ENCODE peak calls at places on chromosomes 2 and 18, in seven cellular contexts. One of them, this sample, is unnamed.

GRCh38 chr2:100242891-100243670 is 79.2 kb downstream of the LONRF2 start:
- DNase-seq in K562: peak
- DNase-seq in fibroblast of the aortic adventitia: peak
- DNase-seq in upper lobe of right lung: peak
- DNase-seq in DND-41: peak
- DNase-seq in Caco-2: peak
- DNase-seq in MM.1S: peak
- DNase-seq in this sample: peak

GRCh38 chr18:3246636-3247242 is 862 bp upstream of the MYL12A start:
- DNase-seq in K562: peak
- DNase-seq in fibroblast of the aortic adventitia: peak
- DNase-seq in upper lobe of right lung: no peak
- DNase-seq in DND-41: peak
- DNase-seq in Caco-2: peak
- DNase-seq in MM.1S: peak
- DNase-seq in this sample: no peak

GRCh38 chr2:176490061-176490861 is 221.0 kb downstream of the MTX2 start:
- DNase-seq in K562: peak
- DNase-seq in fibroblast of the aortic adventitia: no peak
- DNase-seq in upper lobe of right lung: no peak
- DNase-seq in DND-41: no peak
- DNase-seq in Caco-2: no peak
- DNase-seq in MM.1S: no peak
- DNase-seq in this sample: peak

GRCh38 chr18:52387246-52387645 is 47.2 kb downstream of the DCC start:
- DNase-seq in K562: no peak
- DNase-seq in fibroblast of the aortic adventitia: no peak
- DNase-seq in upper lobe of right lung: no peak
- DNase-seq in DND-41: no peak
- DNase-seq in Caco-2: no peak
- DNase-seq in MM.1S: no peak
- DNase-seq in this sample: no peak

GRCh38 chr18:8876887-8877286 is 171.5 kb downstream of the MTCL1 start:
- DNase-seq in K562: no peak
- DNase-seq in fibroblast of the aortic adventitia: no peak
- DNase-seq in upper lobe of right lung: no peak
- DNase-seq in DND-41: no peak
- DNase-seq in Caco-2: no peak
- DNase-seq in MM.1S: no peak
- DNase-seq in this sample: no peak

GRCh38 chr2:271917-272316 is 7.2 kb downstream of the ACP1 start:
- DNase-seq in K562: no peak
- DNase-seq in fibroblast of the aortic adventitia: no peak
- DNase-seq in upper lobe of right lung: no peak
- DNase-seq in DND-41: no peak
- DNase-seq in Caco-2: no peak
- DNase-seq in MM.1S: no peak
- DNase-seq in this sample: no peak

GRCh38 chr18:2900742-2901404 is 54.1 kb downstream of the EMILIN2 start:
- DNase-seq in K562: no peak
- DNase-seq in fibroblast of the aortic adventitia: no peak
- DNase-seq in upper lobe of right lung: no peak
- DNase-seq in DND-41: no peak
- DNase-seq in Caco-2: no peak
- DNase-seq in MM.1S: peak
- DNase-seq in this sample: no peak

GRCh38 chr2:190698895-190699294 is 50.0 kb downstream of the NAB1 start:
- DNase-seq in K562: no peak
- DNase-seq in fibroblast of the aortic adventitia: no peak
- DNase-seq in upper lobe of right lung: no peak
- DNase-seq in DND-41: no peak
- DNase-seq in Caco-2: no peak
- DNase-seq in MM.1S: no peak
- DNase-seq in this sample: no peak

GRCh38 chr2:85584857-85585780 is 888 bp downstream of the VAMP5 start:
- DNase-seq in K562: peak
- DNase-seq in fibroblast of the aortic adventitia: peak
- DNase-seq in upper lobe of right lung: no peak
- DNase-seq in DND-41: peak
- DNase-seq in Caco-2: peak
- DNase-seq in MM.1S: no peak
- DNase-seq in this sample: peak

GRCh38 chr2:8677646-8678592 is 3.9 kb upstream of the ID2 start:
- DNase-seq in K562: peak
- DNase-seq in fibroblast of the aortic adventitia: peak
- DNase-seq in upper lobe of right lung: peak
- DNase-seq in DND-41: peak
- DNase-seq in Caco-2: peak
- DNase-seq in MM.1S: peak
- DNase-seq in this sample: peak

GRCh38 chr2:214341636-214342035 is 69.2 kb upstream of the VWC2L start:
- DNase-seq in K562: no peak
- DNase-seq in fibroblast of the aortic adventitia: no peak
- DNase-seq in upper lobe of right lung: no peak
- DNase-seq in DND-41: no peak
- DNase-seq in Caco-2: no peak
- DNase-seq in MM.1S: no peak
- DNase-seq in this sample: no peak

GRCh38 chr2:36530983-36531354 is 67.0 kb downstream of the FEZ2 start:
- DNase-seq in K562: no peak
- DNase-seq in fibroblast of the aortic adventitia: peak
- DNase-seq in upper lobe of right lung: no peak
- DNase-seq in DND-41: no peak
- DNase-seq in Caco-2: no peak
- DNase-seq in MM.1S: no peak
- DNase-seq in this sample: peak

DNA sequence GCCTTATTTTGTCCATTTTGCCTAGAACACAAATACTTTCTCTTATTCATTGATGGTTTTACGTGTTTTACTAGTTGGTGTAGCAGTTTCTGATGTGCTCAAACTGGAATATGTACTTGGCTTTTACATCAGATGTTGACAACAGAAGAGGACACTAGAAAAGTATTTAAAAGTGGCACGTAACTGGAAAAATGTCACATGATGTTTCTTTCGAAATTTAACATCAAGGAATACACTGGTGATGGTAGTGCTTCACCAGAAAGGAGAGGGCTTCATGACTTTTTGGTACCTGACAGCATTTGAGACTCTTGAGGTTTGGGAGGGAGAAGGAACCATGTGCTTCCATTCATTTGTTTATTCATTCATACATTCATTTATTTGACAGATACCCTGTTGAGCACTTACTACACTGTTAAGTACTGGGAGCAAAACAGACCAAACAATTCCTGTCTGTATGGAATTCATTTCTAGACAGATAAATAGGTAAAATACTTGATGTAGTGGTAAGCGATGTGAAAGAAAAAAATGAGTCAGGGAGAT is 1.5 kb downstream of the GIGYF2 start:
- DNase-seq in K562: no peak
- DNase-seq in fibroblast of the aortic adventitia: peak
- DNase-seq in upper lobe of right lung: no peak
- DNase-seq in DND-41: no peak
- DNase-seq in Caco-2: no peak
- DNase-seq in MM.1S: no peak
- DNase-seq in this sample: no peak
- H3K4me3 ChIP-seq in K562: peak
- H3K4me3 ChIP-seq in fibroblast of the aortic adventitia: peak
- H3K4me3 ChIP-seq in upper lobe of right lung: peak
- H3K4me3 ChIP-seq in DND-41: peak
- H3K4me3 ChIP-seq in Caco-2: peak
- H3K4me3 ChIP-seq in MM.1S: peak
- H3K4me3 ChIP-seq in this sample: peak

DNA sequence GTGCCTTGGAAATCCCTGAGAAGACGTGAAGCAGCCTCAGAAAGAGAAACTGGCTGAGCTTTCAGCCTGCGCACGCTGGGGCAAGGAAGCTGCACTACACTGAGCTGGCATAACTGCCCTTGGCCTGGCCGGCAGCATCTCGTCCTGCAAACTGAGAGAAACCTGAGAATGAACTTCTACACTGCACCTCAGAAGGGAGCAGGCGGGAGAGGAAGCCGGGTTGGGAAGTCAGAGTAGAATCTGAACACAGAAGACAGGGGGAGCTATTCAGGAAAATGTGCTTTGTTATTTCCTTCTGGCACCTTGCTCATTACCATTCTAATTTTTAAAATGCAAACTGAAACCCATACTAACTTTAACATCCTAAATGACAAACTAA is 70.9 kb downstream of the ZEB2 start:
- DNase-seq in K562: no peak
- DNase-seq in fibroblast of the aortic adventitia: no peak
- DNase-seq in upper lobe of right lung: no peak
- DNase-seq in DND-41: no peak
- DNase-seq in Caco-2: no peak
- DNase-seq in MM.1S: no peak
- DNase-seq in this sample: no peak
- TF ChIP-seq CTCF in K562: no peak
- TF ChIP-seq CTCF in fibroblast of the aortic adventitia: peak
- TF ChIP-seq CTCF in upper lobe of right lung: no peak
- TF ChIP-seq CTCF in DND-41: no peak
- TF ChIP-seq CTCF in Caco-2: no peak
- TF ChIP-seq CTCF in MM.1S: no peak
- TF ChIP-seq CTCF in this sample: peak

GRCh38 chr2:14633031-14633430 is 514 bp downstream of the LRATD1 start:
- DNase-seq in K562: no peak
- DNase-seq in fibroblast of the aortic adventitia: no peak
- DNase-seq in upper lobe of right lung: peak
- DNase-seq in DND-41: no peak
- DNase-seq in Caco-2: no peak
- DNase-seq in MM.1S: no peak
- DNase-seq in this sample: no peak
- H3K4me3 ChIP-seq in K562: no peak
- H3K4me3 ChIP-seq in fibroblast of the aortic adventitia: no peak
- H3K4me3 ChIP-seq in upper lobe of right lung: peak
- H3K4me3 ChIP-seq in DND-41: no peak
- H3K4me3 ChIP-seq in Caco-2: no peak
- H3K4me3 ChIP-seq in MM.1S: no peak
- H3K4me3 ChIP-seq in this sample: peak

GRCh38 chr2:226799211-226799975 is at the start of gene IRS1:
- DNase-seq in K562: peak
- DNase-seq in fibroblast of the aortic adventitia: peak
- DNase-seq in upper lobe of right lung: peak
- DNase-seq in DND-41: peak
- DNase-seq in Caco-2: peak
- DNase-seq in MM.1S: peak
- DNase-seq in this sample: peak
- TF ChIP-seq CTCF in K562: peak
- TF ChIP-seq CTCF in fibroblast of the aortic adventitia: peak
- TF ChIP-seq CTCF in upper lobe of right lung: no peak
- TF ChIP-seq CTCF in DND-41: no peak
- TF ChIP-seq CTCF in Caco-2: peak
- TF ChIP-seq CTCF in MM.1S: no peak
- TF ChIP-seq CTCF in this sample: peak

GRCh38 chr2:237485844-237486243 is 1.2 kb upstream of the MLPH start:
- DNase-seq in K562: no peak
- DNase-seq in fibroblast of the aortic adventitia: no peak
- DNase-seq in upper lobe of right lung: no peak
- DNase-seq in DND-41: no peak
- DNase-seq in Caco-2: no peak
- DNase-seq in MM.1S: no peak
- DNase-seq in this sample: no peak
- H3K4me3 ChIP-seq in K562: no peak
- H3K4me3 ChIP-seq in fibroblast of the aortic adventitia: peak
- H3K4me3 ChIP-seq in upper lobe of right lung: peak
- H3K4me3 ChIP-seq in DND-41: no peak
- H3K4me3 ChIP-seq in Caco-2: no peak
- H3K4me3 ChIP-seq in MM.1S: no peak
- H3K4me3 ChIP-seq in this sample: peak

GRCh38 chr2:118554616-118555015 is 292.8 kb downstream of the EN1 start:
- DNase-seq in K562: peak
- DNase-seq in fibroblast of the aortic adventitia: peak
- DNase-seq in upper lobe of right lung: no peak
- DNase-seq in DND-41: no peak
- DNase-seq in Caco-2: no peak
- DNase-seq in MM.1S: no peak
- DNase-seq in this sample: no peak
- TF ChIP-seq CTCF in K562: peak
- TF ChIP-seq CTCF in fibroblast of the aortic adventitia: peak
- TF ChIP-seq CTCF in upper lobe of right lung: no peak
- TF ChIP-seq CTCF in DND-41: no peak
- TF ChIP-seq CTCF in Caco-2: peak
- TF ChIP-seq CTCF in MM.1S: no peak
- TF ChIP-seq CTCF in this sample: peak

This sample was measured in astrocyte of the spinal cord.